ENCODE peak calls at places on chromosomes 1 and 21, in nine cellular contexts. Z, R, W, L, C, N, O, G and J are unnamed samples.

GRCh38 chr1:93720931-93721614 is 39.4 kb upstream of the BCAR3 start:
- DNase-seq in O (no peak), R (no peak), N (no peak), L (no peak), Z (no peak), C (no peak), G (no peak), W (no peak), J (no peak)

GRCh38 chr21:15894596-15894995 is 164.8 kb downstream of the USP25 start:
- DNase-seq in N (no peak), Z (no peak), W (peak), G (peak), O (no peak), L (no peak), C (no peak), R (no peak), J (no peak)

GRCh38 chr1:153032677-153033308 is 1.8 kb downstream of the SPRR1B start:
- DNase-seq in W (no peak), G (no peak), N (no peak), R (no peak), C (no peak), L (no peak), O (peak), Z (no peak), J (no peak)

GRCh38 chr21:34782666-34783365 is 114.0 kb downstream of the CLIC6 start:
- DNase-seq in W (no peak), Z (no peak), C (no peak), G (no peak), R (no peak), L (no peak), O (no peak), N (no peak), J (no peak)

GRCh38 chr1:63731117-63732043 is 42.4 kb upstream of the ROR1 start:
- DNase-seq in R (no peak), O (no peak), N (peak), G (no peak), L (no peak), C (peak), W (no peak), Z (no peak), J (no peak)

GRCh38 chr1:94713472-94714141 is 106.5 kb upstream of the SLC44A3 start:
- DNase-seq in L (no peak), Z (peak), W (no peak), O (no peak), N (peak), G (no peak), C (peak), R (no peak), J (no peak)

GRCh38 chr1:234533034-234533571 is 54.1 kb upstream of the TARBP1 start:
- DNase-seq in N (peak), L (no peak), O (no peak), Z (no peak), C (peak), W (no peak), G (no peak), R (no peak), J (no peak)

GRCh38 chr1:63836374-63836773 is 62.6 kb downstream of the ROR1 start:
- DNase-seq in R (no peak), G (no peak), N (no peak), L (no peak), O (no peak), C (no peak), Z (no peak), W (no peak), J (no peak)

GRCh38 chr1:201845331-201846083 is 16.6 kb downstream of the IPO9 start:
- DNase-seq in Z (no peak), R (no peak), N (no peak), L (no peak), W (no peak), C (no peak), G (no peak), O (no peak), J (no peak)

GRCh38 chr1:38071530-38072266 is 25.1 kb upstream of the POU3F1 start:
- DNase-seq in O (peak), G (no peak), L (no peak), W (no peak), N (no peak), C (no peak), Z (peak), R (no peak), J (no peak)

GRCh38 chr1:9440763-9441194 is 98.5 kb upstream of the SLC25A33 start:
- DNase-seq in W (no peak), C (peak), Z (no peak), O (no peak), R (no peak), G (no peak), L (no peak), N (no peak), J (no peak)

GRCh38 chr1:112402682-112403643 is 6.9 kb downstream of the CTTNBP2NL start:
- DNase-seq in W (no peak), L (no peak), R (no peak), Z (no peak), C (no peak), G (no peak), N (no peak), O (no peak), J (no peak)

GRCh38 chr1:234602334-234603220 is 7.4 kb downstream of the IRF2BP2 start:
- DNase-seq in G (peak), C (peak), Z (peak), N (peak), W (peak), O (no peak), L (no peak), R (no peak), J (peak)

GRCh38 chr1:246794261-246795093 is 70.3 kb downstream of the SCCPDH start:
- DNase-seq in N (no peak), C (no peak), R (no peak), L (no peak), Z (no peak), O (no peak), G (no peak), W (peak), J (no peak)

GRCh38 chr1:106517218-106517617 is 539.3 kb upstream of the PRMT6 start:
- DNase-seq in W (no peak), G (no peak), R (no peak), O (no peak), N (no peak), C (no peak), L (no peak), Z (no peak), J (no peak)

GRCh38 chr1:197198911-197199310 is 52.4 kb upstream of the ASPM start:
- DNase-seq in G (no peak), N (no peak), Z (no peak), C (no peak), R (no peak), W (no peak), L (no peak), O (no peak), J (no peak)

GRCh38 chr21:29184047-29184446 is 53.6 kb downstream of the MAP3K7CL start:
- DNase-seq in N (no peak), L (no peak), R (no peak), W (no peak), O (no peak), Z (no peak), C (no peak), G (peak), J (no peak)

GRCh38 chr1:66929289-66929688 is 4.5 kb downstream of the MIER1 start:
- DNase-seq in C (no peak), W (no peak), G (no peak), O (no peak), R (no peak), N (no peak), Z (no peak), L (no peak), J (no peak)

GRCh38 chr1:244002721-244003120 is 48.4 kb upstream of the ZBTB18 start:
- DNase-seq in R (no peak), G (no peak), Z (no peak), L (no peak), N (no peak), O (no peak), C (no peak), W (no peak), J (no peak)

GRCh38 chr1:85550784-85551516 is 29.6 kb upstream of the CCN1 start:
- DNase-seq in G (no peak), L (no peak), Z (no peak), W (no peak), O (no peak), N (peak), C (no peak), R (no peak), J (no peak)

GRCh38 chr21:15164678-15165303 is 100.0 kb upstream of the NRIP1 start:
- DNase-seq in N (no peak), C (no peak), L (no peak), R (no peak), W (no peak), Z (no peak), G (no peak), O (no peak), J (no peak)

GRCh38 chr1:213327318-213327667 is 276.3 kb downstream of the RPS6KC1 start:
- DNase-seq in Z (no peak), N (peak), L (no peak), R (no peak), G (no peak), W (no peak), C (peak), O (no peak), J (no peak)

GRCh38 chr1:63827411-63828321 is 53.8 kb downstream of the ROR1 start:
- DNase-seq in W (no peak), R (no peak), O (no peak), G (no peak), N (no peak), L (no peak), Z (no peak), C (no peak), J (no peak)

GRCh38 chr1:110356379-110356778 is 17.2 kb downstream of the RBM15 start:
- DNase-seq in R (no peak), O (no peak), W (no peak), N (no peak), G (no peak), Z (no peak), C (no peak), L (no peak), J (no peak)

GRCh38 chr1:226629896-226630550 is 81.5 kb downstream of the STUM start:
- DNase-seq in O (no peak), R (no peak), L (no peak), Z (no peak), W (no peak), N (no peak), C (no peak), G (no peak), J (no peak)

GRCh38 chr1:202643397-202644218 is 66.6 kb downstream of the SYT2 start:
- DNase-seq in Z (no peak), L (no peak), G (no peak), O (no peak), R (no peak), C (no peak), W (peak), N (no peak), J (no peak)

GRCh38 chr21:41207401-41208388 is 39.7 kb downstream of the BACE2 start:
- DNase-seq in Z (no peak), C (peak), O (peak), R (no peak), L (no peak), N (peak), G (no peak), W (peak), J (peak)

GRCh38 chr1:196466656-196467055 is 141.6 kb downstream of the KCNT2 start:
- DNase-seq in Z (no peak), R (no peak), L (no peak), C (no peak), N (peak), W (no peak), O (no peak), G (no peak), J (no peak)

GRCh38 chr1:20983297-20983889 is 193.3 kb downstream of the EIF4G3 start:
- DNase-seq in Z (no peak), N (no peak), R (no peak), C (no peak), L (no peak), G (no peak), W (peak), O (no peak), J (no peak)

GRCh38 chr21:33492571-33492970 is 1.1 kb upstream of the DNAJC28 start:
- DNase-seq in C (no peak), N (no peak), R (no peak), O (no peak), G (no peak), L (no peak), Z (no peak), W (no peak), J (no peak)

GRCh38 chr1:41739061-41739955 is 179.4 kb downstream of the HIVEP3 start:
- DNase-seq in L (no peak), G (no peak), R (peak), O (no peak), N (peak), W (no peak), Z (peak), C (peak), J (no peak)

GRCh38 chr1:202968895-202969295 is 1.8 kb upstream of the CYB5R1 start:
- DNase-seq in W (peak), Z (peak), L (peak), G (peak), N (no peak), O (peak), R (no peak), C (peak), J (peak)

GRCh38 chr21:44329086-44329889 is 9.9 kb downstream of the CFAP410 start:
- DNase-seq in W (no peak), N (no peak), C (no peak), G (no peak), O (no peak), L (no peak), R (no peak), Z (no peak), J (no peak)

GRCh38 chr1:205950826-205951549 is 7.7 kb upstream of the SLC26A9 start:
- DNase-seq in R (no peak), C (peak), L (no peak), Z (no peak), O (no peak), G (no peak), W (no peak), N (no peak), J (no peak)

GRCh38 chr1:87273291-87273690 is 55.4 kb upstream of the LMO4 start:
- DNase-seq in C (no peak), R (no peak), Z (no peak), W (no peak), O (no peak), N (no peak), G (no peak), L (no peak), J (no peak)

GRCh38 chr1:53366901-53367502 is 39.1 kb upstream of the LRP8 start:
- DNase-seq in N (no peak), C (no peak), O (no peak), G (no peak), L (no peak), W (no peak), Z (no peak), R (no peak), J (no peak)

GRCh38 chr1:66464356-66464755 is 69.6 kb upstream of the SGIP1 start:
- DNase-seq in L (no peak), C (no peak), G (no peak), W (no peak), O (no peak), Z (no peak), N (no peak), R (no peak), J (no peak)

GRCh38 chr1:240004086-240004749 is 87.5 kb upstream of the FMN2 start:
- DNase-seq in W (no peak), G (no peak), Z (peak), L (peak), O (no peak), N (no peak), R (no peak), C (no peak), J (no peak)

GRCh38 chr1:31531177-31532000 is 44.9 kb upstream of the TINAGL1 start:
- DNase-seq in W (no peak), L (no peak), Z (no peak), O (no peak), N (peak), R (no peak), C (no peak), G (no peak), J (no peak)